ENCODE peak calls at places on chromosomes 16 and 17, in seven cellular contexts. H is ovary; K is neural progenitor cell; M is gastrocnemius medialis; S is CD8-positive, alpha-beta memory T cell; Q is effector memory CD4-positive, alpha-beta T cell; O is testis. W is an unnamed sample. For H3K36me3, the result is how much of the 10 kb centered on the place peaks cover.

GRCh38 chr16:89700649-89701424 is 668 bp downstream of the SPATA2L start:
- DNase-seq in H (peak), K (peak), M (peak), S (peak), Q (peak), O (peak), W (peak)

GRCh38 chr17:75564195-75564594 is 23.4 kb upstream of the MYO15B start:
- DNase-seq in H (no peak), K (no peak), M (no peak), S (no peak), Q (no peak), O (no peak), W (no peak)

GRCh38 chr17:76566988-76567431 is 18.6 kb downstream of the ST6GALNAC2 start:
- DNase-seq in H (no peak), K (no peak), M (no peak), S (no peak), Q (no peak), O (no peak), W (no peak)

GRCh38 chr17:47789611-47790520 is 31.7 kb downstream of the OSBPL7 start:
- DNase-seq in H (no peak), K (peak), M (no peak), S (peak), Q (peak), O (peak), W (peak)

GRCh38 chr17:35799942-35800341 is 4.5 kb upstream of the MMP28 start:
- DNase-seq in H (peak), K (no peak), M (peak), S (no peak), Q (no peak), O (peak), W (peak)

GRCh38 chr17:30236807-30237206 is 1.3 kb upstream of the SLC6A4 start:
- DNase-seq in H (peak), K (peak), M (no peak), S (no peak), Q (no peak), O (peak), W (peak)

GRCh38 chr17:48738424-48738802 is 9.9 kb upstream of the HOXB13 start:
- DNase-seq in H (no peak), K (no peak), M (no peak), S (no peak), Q (no peak), O (no peak), W (no peak)

GRCh38 chr16:11392041-11392581 is 46.9 kb downstream of the RMI2 start:
- DNase-seq in H (no peak), K (no peak), M (peak), S (no peak), Q (no peak), O (no peak), W (no peak)

GRCh38 chr16:30793508-30794069 is 6.6 kb upstream of the ZNF629 start:
- DNase-seq in H (no peak), K (no peak), M (no peak), S (no peak), Q (no peak), O (no peak), W (no peak)

GRCh38 chr17:40218006-40218739 is 931 bp upstream of the WIPF2 start:
- DNase-seq in H (no peak), K (no peak), M (no peak), S (no peak), Q (no peak), O (no peak), W (no peak)

GRCh38 chr17:16150251-16150859 is 65.0 kb downstream of the NCOR1 start:
- DNase-seq in H (no peak), K (no peak), M (no peak), S (no peak), Q (no peak), O (no peak), W (no peak)

GRCh38 chr16:79069118-79069517 is 531.4 kb downstream of the MAF start:
- DNase-seq in H (no peak), K (no peak), M (no peak), S (no peak), Q (no peak), O (no peak), W (no peak)

GRCh38 chr16:86303787-86304685 is 206.3 kb upstream of the FOXF1 start:
- DNase-seq in H (no peak), K (no peak), M (no peak), S (no peak), Q (no peak), O (no peak), W (no peak)

GRCh38 chr17:45837187-45837586 is 7.5 kb upstream of the SPPL2C start:
- DNase-seq in H (no peak), K (no peak), M (no peak), S (no peak), Q (no peak), O (no peak), W (no peak)

GRCh38 chr16:70700101-70701020 is 14.5 kb upstream of the MTSS2 start:
- DNase-seq in H (no peak), K (no peak), M (peak), S (no peak), Q (no peak), O (no peak), W (peak)

GRCh38 chr17:76966486-76967181 is 98.4 kb downstream of the MGAT5B start:
- DNase-seq in H (no peak), K (no peak), M (no peak), S (no peak), Q (no peak), O (no peak), W (no peak)

GRCh38 chr17:49252148-49252682 is 21.6 kb upstream of the PHOSPHO1 start:
- DNase-seq in H (no peak), K (no peak), M (no peak), S (no peak), Q (no peak), O (no peak), W (no peak)

GRCh38 chr17:56830726-56831363 is 2.9 kb downstream of the C17orf67 start:
- DNase-seq in H (no peak), K (no peak), M (no peak), S (no peak), Q (no peak), O (no peak), W (no peak)

GRCh38 chr17:78734841-78735641 is 47.0 kb downstream of the CYTH1 start:
- DNase-seq in H (no peak), K (no peak), M (no peak), S (no peak), Q (no peak), O (no peak), W (peak)

GRCh38 chr17:19904412-19904811 is 36.7 kb upstream of the ULK2 start:
- DNase-seq in H (no peak), K (no peak), M (no peak), S (no peak), Q (no peak), O (no peak), W (no peak)

GRCh38 chr16:67447508-67448076 is 16.7 kb downstream of the HSD11B2 start:
- DNase-seq in H (peak), K (no peak), M (peak), S (peak), Q (peak), O (no peak), W (no peak)

GRCh38 chr17:78253946-78254672 is 22.7 kb downstream of the TMEM235 start:
- DNase-seq in H (peak), K (peak), M (peak), S (peak), Q (peak), O (peak), W (peak)

GRCh38 chr17:77373298-77374169 is 232.8 kb downstream of the SEC14L1 start:
- DNase-seq in H (peak), K (peak), M (no peak), S (peak), Q (no peak), O (peak), W (peak)

GRCh38 chr16:56119138-56119537 is 72.2 kb upstream of the GNAO1 start:
- DNase-seq in H (no peak), K (no peak), M (no peak), S (no peak), Q (no peak), O (no peak), W (no peak)

GRCh38 chr16:72924918-72925630 is 122.9 kb downstream of the ZFHX3 start:
- DNase-seq in H (no peak), K (no peak), M (no peak), S (no peak), Q (no peak), O (no peak), W (no peak)

GRCh38 chr17:32523827-32524552 is 37.2 kb downstream of the CDK5R1 start:
- DNase-seq in H (no peak), K (no peak), M (no peak), S (peak), Q (no peak), O (no peak), W (no peak)

GRCh38 chr16:79099701-79100100 is 500.8 kb downstream of the MAF start:
- DNase-seq in H (no peak), K (no peak), M (no peak), S (no peak), Q (no peak), O (no peak), W (no peak)

GRCh38 chr16:49335828-49336227 is 37.8 kb upstream of the C16orf78 start:
- DNase-seq in H (no peak), K (no peak), M (no peak), S (no peak), Q (no peak), O (no peak), W (no peak)

GRCh38 chr17:83106036-83106577 is 26.7 kb downstream of the METRNL start:
- DNase-seq in H (no peak), K (no peak), M (no peak), S (no peak), Q (no peak), O (no peak), W (no peak)

GRCh38 chr16:15857779-15858560 is 1.1 kb upstream of the MYH11 start:
- DNase-seq in H (peak), K (peak), M (no peak), S (no peak), Q (no peak), O (peak), W (peak)

GRCh38 chr16:53069772-53070171 is 15.0 kb downstream of the CHD9 start:
- DNase-seq in H (no peak), K (no peak), M (no peak), S (no peak), Q (no peak), O (no peak), W (no peak)

GRCh38 chr17:34398990-34399389 is 36.0 kb upstream of the CCL1 start:
- DNase-seq in H (no peak), K (no peak), M (no peak), S (no peak), Q (no peak), O (no peak), W (no peak)

GRCh38 chr16:11032922-11033291 is 88.5 kb downstream of the CLEC16A start:
- DNase-seq in H (no peak), K (peak), M (peak), S (no peak), Q (no peak), O (peak), W (peak)

GRCh38 chr16:48126801-48127644 is 28.8 kb downstream of the ABCC12 start:
- DNase-seq in H (no peak), K (no peak), M (peak), S (no peak), Q (no peak), O (no peak), W (peak)
- H3K36me3 ChIP-seq in H (under half), K (under half), M (under half), S (under half), Q (under half), O (under half), W (under half)

GRCh38 chr17:29141484-29141835 is 38.7 kb downstream of the MYO18A start:
- DNase-seq in H (no peak), K (no peak), M (no peak), S (no peak), Q (no peak), O (no peak), W (no peak)

GRCh38 chr17:29145289-29146058 is 34.7 kb downstream of the MYO18A start:
- DNase-seq in H (no peak), K (peak), M (peak), S (peak), Q (peak), O (peak), W (peak)

GRCh38 chr17:29146369-29146972 is 33.7 kb downstream of the MYO18A start:
- DNase-seq in H (no peak), K (no peak), M (no peak), S (no peak), Q (no peak), O (no peak), W (no peak)

GRCh38 chr17:29140631-29141483 is 39.3 kb downstream of the MYO18A start:
- DNase-seq in H (no peak), K (peak), M (peak), S (peak), Q (peak), O (peak), W (no peak)

DNA sequence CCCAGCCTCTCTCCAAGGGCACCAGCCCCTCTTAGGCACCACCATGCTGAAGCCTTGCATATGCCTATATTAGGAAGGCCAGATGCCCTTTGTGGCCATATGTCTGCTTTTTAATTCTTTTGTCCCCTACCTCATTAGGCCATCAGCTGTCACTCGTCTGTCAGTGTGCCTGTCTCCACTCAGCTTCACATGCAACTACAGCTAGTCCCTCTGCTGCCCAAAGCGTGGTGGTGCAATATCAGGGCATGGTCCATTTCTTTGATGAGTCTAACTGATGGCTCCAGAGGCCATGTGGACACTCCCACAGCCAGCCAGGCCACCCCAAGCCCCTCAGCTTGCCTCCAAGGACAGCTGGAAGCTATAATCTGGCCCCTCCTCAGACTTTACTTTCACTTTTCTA is 36.3 kb downstream of the MYO18A start:
- DNase-seq in H (no peak), K (peak), M (peak), S (no peak), Q (no peak), O (peak), W (no peak)
- H3K27ac ChIP-seq in H (no peak), K (no peak), M (peak), S (no peak), Q (no peak), O (no peak), W (no peak)

GRCh38 chr17:8725881-8726280 is 18.8 kb downstream of the CCDC42 start:
- DNase-seq in H (no peak), K (no peak), M (no peak), S (no peak), Q (no peak), O (no peak), W (no peak)
- H3K4me3 ChIP-seq in H (no peak), K (no peak), M (no peak), S (no peak), Q (no peak), O (no peak), W (no peak)

GRCh38 chr17:64060331-64060730 is 39.9 kb upstream of the ICAM2 start:
- DNase-seq in H (no peak), K (no peak), M (no peak), S (no peak), Q (no peak), O (no peak), W (no peak)
- H3K36me3 ChIP-seq in H (under half), K (under half), M (under half), S (under half), Q (half or more), O (under half), W (under half)

GRCh38 chr16:1895949-1896675 is 22.1 kb downstream of the HS3ST6 start:
- DNase-seq in H (no peak), K (no peak), M (no peak), S (no peak), Q (no peak), O (no peak), W (peak)
- H3K27ac ChIP-seq in H (no peak), K (no peak), M (no peak), S (no peak), Q (no peak), O (no peak), W (peak)

W was measured in thyroid gland.